ENCODE peak calls at places on chromosome 22, in four cellular contexts. F, I, O and G are unnamed samples.

GRCh38 chr22:39133871-39134270 is 18.6 kb downstream of the CBX7 start:
- DNase-seq in F (no peak), I (no peak), O (peak), G (peak)

GRCh38 chr22:20940178-20940790 is 23.1 kb downstream of the CRKL start:
- DNase-seq in F (no peak), I (no peak), O (no peak), G (no peak)

GRCh38 chr22:23984430-23984829 is 4.5 kb downstream of the GSTT2 start:
- DNase-seq in F (peak), I (peak), O (peak), G (no peak)

GRCh38 chr22:44108806-44109385 is 71.8 kb upstream of the PARVG start:
- DNase-seq in F (no peak), I (no peak), O (peak), G (peak)

GRCh38 chr22:31400023-31400397 is 606 bp downstream of the DRG1 start:
- DNase-seq in F (no peak), I (no peak), O (no peak), G (no peak)

GRCh38 chr22:35367331-35367886 is 13.5 kb upstream of the HMOX1 start:
- DNase-seq in F (no peak), I (no peak), O (no peak), G (no peak)

GRCh38 chr22:18115844-18116480 is 5.4 kb downstream of the TUBA8 start:
- DNase-seq in F (no peak), I (no peak), O (peak), G (no peak)

GRCh38 chr22:20241579-20242392 is 26.3 kb downstream of the RTN4R start:
- DNase-seq in F (no peak), I (no peak), O (no peak), G (no peak)

GRCh38 chr22:42717197-42717967 is 3.3 kb downstream of the A4GALT start:
- DNase-seq in F (peak), I (no peak), O (no peak), G (no peak)

GRCh38 chr22:48084041-48084748 is 1321.7 kb downstream of the TBC1D22A start:
- DNase-seq in F (no peak), I (peak), O (no peak), G (peak)

GRCh38 chr22:42856179-42856864 is 751 bp downstream of the ARFGAP3 start:
- DNase-seq in F (no peak), I (peak), O (peak), G (no peak)

GRCh38 chr22:32818446-32819115 is 17.1 kb downstream of the TIMP3 start:
- DNase-seq in F (no peak), I (no peak), O (no peak), G (no peak)

GRCh38 chr22:31604137-31604705 is 57.8 kb downstream of the PISD start:
- DNase-seq in F (no peak), I (no peak), O (no peak), G (no peak)

GRCh38 chr22:24107668-24108067 is 73.6 kb upstream of the SUSD2 start:
- DNase-seq in F (no peak), I (no peak), O (peak), G (peak)

GRCh38 chr22:46085831-46086576 is 64.3 kb upstream of the PPARA start:
- DNase-seq in F (no peak), I (no peak), O (peak), G (peak)

GRCh38 chr22:31081963-31082605 is 966 bp downstream of the SMTN start:
- DNase-seq in F (no peak), I (no peak), O (no peak), G (no peak)

GRCh38 chr22:27952091-27952490 is 33.0 kb upstream of the PITPNB start:
- DNase-seq in F (no peak), I (no peak), O (no peak), G (no peak)

GRCh38 chr22:44584256-44584902 is 86.3 kb upstream of the RTL6 start:
- DNase-seq in F (no peak), I (no peak), O (peak), G (peak)

GRCh38 chr22:29798801-29799200 is 31.6 kb downstream of the UQCR10 start:
- DNase-seq in F (no peak), I (no peak), O (peak), G (no peak)

GRCh38 chr22:29343313-29343805 is 27.9 kb upstream of the RASL10A start:
- DNase-seq in F (peak), I (no peak), O (peak), G (peak)

GRCh38 chr22:28594076-28594783 is 85.4 kb downstream of the TTC28 start:
- DNase-seq in F (no peak), I (no peak), O (no peak), G (no peak)

GRCh38 chr22:40818192-40818746 is 877 bp downstream of the SLC25A17 start:
- DNase-seq in F (no peak), I (no peak), O (no peak), G (no peak)

GRCh38 chr22:47734511-47734910 is 972.1 kb downstream of the TBC1D22A start:
- DNase-seq in F (no peak), I (no peak), O (no peak), G (no peak)

GRCh38 chr22:42376721-42377177 is 55.5 kb downstream of the NFAM1 start:
- DNase-seq in F (peak), I (no peak), O (peak), G (peak)

GRCh38 chr22:44735518-44736428 is 16.6 kb upstream of the ARHGAP8 start:
- DNase-seq in F (no peak), I (peak), O (peak), G (peak)

GRCh38 chr22:46604306-46604690 is 15.9 kb upstream of the GRAMD4 start:
- DNase-seq in F (peak), I (peak), O (no peak), G (no peak)

GRCh38 chr22:41361716-41362310 is 19.9 kb upstream of the TEF start:
- DNase-seq in F (no peak), I (no peak), O (no peak), G (no peak)

GRCh38 chr22:48102581-48102980 is 1340.1 kb downstream of the TBC1D22A start:
- DNase-seq in F (no peak), I (no peak), O (peak), G (no peak)

GRCh38 chr22:29306830-29307657 is 594 bp downstream of the GAS2L1 start:
- DNase-seq in F (peak), I (no peak), O (peak), G (peak)

GRCh38 chr22:19287076-19287724 is 4.3 kb downstream of the CLTCL1 start:
- DNase-seq in F (peak), I (no peak), O (peak), G (no peak)

GRCh38 chr22:27032121-27032761 is 374.9 kb downstream of the MIAT start:
- DNase-seq in F (no peak), I (no peak), O (peak), G (peak)